ENCODE peak calls at places on chromosome 17, in four cellular contexts. One of them, this sample, is unnamed.

GRCh38 chr17:55959756-55960155 is 193.5 kb upstream of the ANKFN1 start:
- DNase-seq in upper lobe of left lung: no peak
- DNase-seq in GM23248: no peak
- DNase-seq in colonic mucosa: no peak
- DNase-seq in this sample: no peak

GRCh38 chr17:18301081-18301480 is 13.7 kb downstream of the TOP3A start:
- DNase-seq in upper lobe of left lung: peak; percentile 53
- DNase-seq in GM23248: no peak
- DNase-seq in colonic mucosa: no peak
- DNase-seq in this sample: no peak

GRCh38 chr17:57115916-57116315 is 30.9 kb downstream of the AKAP1 start:
- DNase-seq in upper lobe of left lung: no peak
- DNase-seq in GM23248: no peak
- DNase-seq in colonic mucosa: no peak
- DNase-seq in this sample: no peak

GRCh38 chr17:30429155-30429554 is 48.1 kb upstream of the GOSR1 start:
- DNase-seq in upper lobe of left lung: no peak
- DNase-seq in GM23248: peak; percentile 84
- DNase-seq in colonic mucosa: no peak
- DNase-seq in this sample: no peak

GRCh38 chr17:19371259-19372003 is 6.9 kb upstream of the MAPK7 start:
- DNase-seq in upper lobe of left lung: no peak
- DNase-seq in GM23248: no peak
- DNase-seq in colonic mucosa: no peak
- DNase-seq in this sample: no peak

GRCh38 chr17:49708515-49709161 is 874 bp upstream of the SLC35B1 start:
- DNase-seq in upper lobe of left lung: peak; percentile 24
- DNase-seq in GM23248: peak; percentile 70
- DNase-seq in colonic mucosa: no peak
- DNase-seq in this sample: no peak

GRCh38 chr17:64091116-64091515 is 38.8 kb downstream of the ERN1 start:
- DNase-seq in upper lobe of left lung: no peak
- DNase-seq in GM23248: peak; percentile 66
- DNase-seq in colonic mucosa: no peak
- DNase-seq in this sample: no peak

GRCh38 chr17:55233840-55234239 is 30.9 kb upstream of the HLF start:
- DNase-seq in upper lobe of left lung: no peak
- DNase-seq in GM23248: no peak
- DNase-seq in colonic mucosa: no peak
- DNase-seq in this sample: no peak

GRCh38 chr17:76735006-76735405 is 2.1 kb downstream of the SRSF2 start:
- DNase-seq in upper lobe of left lung: no peak
- DNase-seq in GM23248: peak; percentile 61
- DNase-seq in colonic mucosa: no peak
- DNase-seq in this sample: no peak

GRCh38 chr17:16378631-16379282 is 2.1 kb upstream of the UBB start:
- DNase-seq in upper lobe of left lung: peak; percentile 83
- DNase-seq in GM23248: peak; percentile 27
- DNase-seq in colonic mucosa: peak; percentile 78
- DNase-seq in this sample: no peak

GRCh38 chr17:66691644-66692500 is 143.0 kb upstream of the CACNG5 start:
- DNase-seq in upper lobe of left lung: peak; percentile 41
- DNase-seq in GM23248: peak; percentile 49
- DNase-seq in colonic mucosa: peak; percentile 34
- DNase-seq in this sample: no peak

GRCh38 chr17:38881600-38882191 is 11.8 kb downstream of the LASP1 start:
- DNase-seq in upper lobe of left lung: no peak
- DNase-seq in GM23248: peak; percentile 54
- DNase-seq in colonic mucosa: peak; percentile 68
- DNase-seq in this sample: no peak

GRCh38 chr17:51764387-51764971 is 394.0 kb downstream of the CA10 start:
- DNase-seq in upper lobe of left lung: peak; percentile 44
- DNase-seq in GM23248: peak; percentile 66
- DNase-seq in colonic mucosa: peak; percentile 46
- DNase-seq in this sample: peak; percentile 6

GRCh38 chr17:63950940-63951907 is 19.1 kb upstream of the CD79B start:
- DNase-seq in upper lobe of left lung: peak; percentile 30
- DNase-seq in GM23248: no peak
- DNase-seq in colonic mucosa: peak; percentile 68
- DNase-seq in this sample: no peak

GRCh38 chr17:32755045-32755805 is 121.7 kb downstream of the MYO1D start:
- DNase-seq in upper lobe of left lung: no peak
- DNase-seq in GM23248: peak; percentile 82
- DNase-seq in colonic mucosa: no peak
- DNase-seq in this sample: no peak

GRCh38 chr17:11981862-11982261 is 15.4 kb downstream of the ZNF18 start:
- DNase-seq in upper lobe of left lung: no peak
- DNase-seq in GM23248: no peak
- DNase-seq in colonic mucosa: no peak
- DNase-seq in this sample: no peak

GRCh38 chr17:68143425-68143824 is 104.4 kb upstream of the AMZ2 start:
- DNase-seq in upper lobe of left lung: no peak
- DNase-seq in GM23248: no peak
- DNase-seq in colonic mucosa: no peak
- DNase-seq in this sample: no peak

GRCh38 chr17:13135496-13135895 is 117.7 kb upstream of the ELAC2 start:
- DNase-seq in upper lobe of left lung: no peak
- DNase-seq in GM23248: no peak
- DNase-seq in colonic mucosa: no peak
- DNase-seq in this sample: no peak

GRCh38 chr17:39769974-39770587 is 32.3 kb downstream of the GRB7 start:
- DNase-seq in upper lobe of left lung: no peak
- DNase-seq in GM23248: peak; percentile 41
- DNase-seq in colonic mucosa: no peak
- DNase-seq in this sample: no peak

GRCh38 chr17:17313350-17313991 is 10.3 kb downstream of the NT5M start:
- DNase-seq in upper lobe of left lung: peak; percentile 63
- DNase-seq in GM23248: peak; percentile 23
- DNase-seq in colonic mucosa: peak; percentile 59
- DNase-seq in this sample: no peak

GRCh38 chr17:27666831-27667560 is 36.0 kb downstream of the LGALS9 start:
- DNase-seq in upper lobe of left lung: no peak
- DNase-seq in GM23248: no peak
- DNase-seq in colonic mucosa: no peak
- DNase-seq in this sample: no peak

GRCh38 chr17:61770043-61770442 is 93.3 kb downstream of the BRIP1 start:
- DNase-seq in upper lobe of left lung: no peak
- DNase-seq in GM23248: peak; percentile 6
- DNase-seq in colonic mucosa: no peak
- DNase-seq in this sample: no peak

GRCh38 chr17:19725486-19725885 is 9.1 kb upstream of the SLC47A2 start:
- DNase-seq in upper lobe of left lung: peak; percentile 40
- DNase-seq in GM23248: no peak
- DNase-seq in colonic mucosa: no peak
- DNase-seq in this sample: no peak

GRCh38 chr17:71975331-71975801 is 145.5 kb upstream of the SOX9 start:
- DNase-seq in upper lobe of left lung: no peak
- DNase-seq in GM23248: peak; percentile 82
- DNase-seq in colonic mucosa: peak; percentile 86
- DNase-seq in this sample: peak; percentile 42

GRCh38 chr17:2403044-2403443 is 2.2 kb upstream of the MNT start:
- DNase-seq in upper lobe of left lung: no peak
- DNase-seq in GM23248: no peak
- DNase-seq in colonic mucosa: no peak
- DNase-seq in this sample: no peak
- H3K27ac ChIP-seq in upper lobe of left lung: peak overlapping the region; percentile 98
- H3K27ac ChIP-seq in GM23248: peak overlapping the region; percentile 99
- H3K27ac ChIP-seq in colonic mucosa: peak overlapping the region; percentile 100
- H3K27ac ChIP-seq in this sample: no peak overlapping the region

GRCh38 chr17:75459246-75459589 is 2.8 kb downstream of the TMEM94 start:
- DNase-seq in upper lobe of left lung: no peak
- DNase-seq in GM23248: no peak
- DNase-seq in colonic mucosa: no peak
- DNase-seq in this sample: no peak
- H3K27ac ChIP-seq in upper lobe of left lung: peak overlapping the region; percentile 82
- H3K27ac ChIP-seq in GM23248: no peak overlapping the region
- H3K27ac ChIP-seq in colonic mucosa: peak overlapping the region; percentile 72
- H3K27ac ChIP-seq in this sample: peak overlapping the region; percentile 50

DNA sequence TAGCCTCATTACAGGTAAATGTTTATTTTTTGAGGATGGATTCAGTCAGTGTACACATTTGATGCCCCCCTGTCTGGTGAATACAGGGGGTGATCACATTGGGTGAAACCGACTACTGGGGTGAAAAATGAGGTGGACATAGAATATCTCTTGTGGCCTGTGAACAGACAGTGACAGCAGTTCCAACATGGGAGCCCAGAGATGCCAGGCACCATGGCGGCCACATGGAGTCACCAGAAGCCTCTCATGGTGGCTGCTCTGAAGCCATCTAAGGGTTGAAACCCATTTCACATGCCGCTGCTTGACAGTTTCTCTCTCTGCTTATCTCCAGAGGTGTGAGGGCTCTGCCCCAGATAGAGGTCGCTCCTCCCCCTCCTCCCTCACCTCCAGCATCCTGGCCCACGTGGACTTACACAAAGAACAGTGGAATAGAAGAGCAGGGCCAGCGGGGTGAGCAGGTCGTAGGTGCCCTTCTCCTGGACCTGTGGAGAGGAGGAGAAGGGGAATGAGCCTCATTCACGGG is 37.8 kb upstream of the PIK3R6 start:
- DNase-seq in upper lobe of left lung: no peak
- DNase-seq in GM23248: no peak
- DNase-seq in colonic mucosa: no peak
- DNase-seq in this sample: no peak
- H3K27ac ChIP-seq in upper lobe of left lung: no peak overlapping the region
- H3K27ac ChIP-seq in GM23248: no peak overlapping the region
- H3K27ac ChIP-seq in colonic mucosa: no peak overlapping the region
- H3K27ac ChIP-seq in this sample: no peak overlapping the region

GRCh38 chr17:1041746-1042145 is 44.8 kb downstream of the TIMM22 start:
- DNase-seq in upper lobe of left lung: no peak
- DNase-seq in GM23248: no peak
- DNase-seq in colonic mucosa: no peak
- DNase-seq in this sample: no peak

GRCh38 chr17:1045456-1045855 is 48.5 kb downstream of the TIMM22 start:
- DNase-seq in upper lobe of left lung: no peak
- DNase-seq in GM23248: no peak
- DNase-seq in colonic mucosa: no peak
- DNase-seq in this sample: no peak

GRCh38 chr17:1042486-1042885 is 45.6 kb downstream of the TIMM22 start:
- DNase-seq in upper lobe of left lung: no peak
- DNase-seq in GM23248: no peak
- DNase-seq in colonic mucosa: no peak
- DNase-seq in this sample: no peak

GRCh38 chr17:1040216-1040600 is 43.3 kb downstream of the TIMM22 start:
- DNase-seq in upper lobe of left lung: no peak
- DNase-seq in GM23248: no peak
- DNase-seq in colonic mucosa: no peak
- DNase-seq in this sample: no peak

GRCh38 chr17:1043601-1044251 is 46.8 kb downstream of the TIMM22 start:
- DNase-seq in upper lobe of left lung: no peak
- DNase-seq in GM23248: no peak
- DNase-seq in colonic mucosa: no peak
- DNase-seq in this sample: no peak
- H3K27ac ChIP-seq in upper lobe of left lung: peak overlapping the region; percentile 77
- H3K27ac ChIP-seq in GM23248: no peak overlapping the region
- H3K27ac ChIP-seq in colonic mucosa: no peak overlapping the region
- H3K27ac ChIP-seq in this sample: no peak overlapping the region

DNA sequence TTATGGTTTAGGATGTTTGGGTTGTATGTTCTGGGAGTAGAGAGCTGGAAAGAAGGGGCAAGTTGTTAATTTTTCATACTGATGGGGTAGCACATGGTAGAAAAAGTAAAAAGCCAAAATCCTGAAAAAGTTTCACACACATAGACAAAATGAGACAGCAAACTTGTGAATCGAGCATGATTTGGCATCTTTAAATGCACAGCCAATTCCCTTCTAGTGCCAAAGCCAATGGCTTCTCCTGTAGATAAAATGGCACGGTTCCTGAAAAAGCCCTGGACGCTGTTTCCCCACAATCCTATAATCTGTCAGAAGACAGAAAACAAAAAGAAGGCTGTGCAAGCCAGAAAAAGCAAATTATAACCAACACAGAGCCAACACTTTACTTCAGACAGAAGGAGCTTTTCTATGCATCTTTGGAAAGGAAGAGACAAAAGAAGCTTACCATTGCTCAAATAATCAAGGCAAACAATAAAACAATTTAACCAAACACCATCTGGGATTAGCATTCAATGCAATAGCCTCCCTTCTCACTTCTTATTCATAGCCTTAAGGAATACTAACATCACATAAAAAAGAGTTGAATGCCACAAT is 23.8 kb downstream of the FAM222B start:
- DNase-seq in upper lobe of left lung: no peak
- DNase-seq in GM23248: no peak
- DNase-seq in colonic mucosa: no peak
- DNase-seq in this sample: no peak
- H3K27ac ChIP-seq in upper lobe of left lung: no peak overlapping the region
- H3K27ac ChIP-seq in GM23248: no peak overlapping the region
- H3K27ac ChIP-seq in colonic mucosa: no peak overlapping the region
- H3K27ac ChIP-seq in this sample: peak overlapping the region; percentile 46

GRCh38 chr17:82238562-82239201 is 9.8 kb downstream of the SLC16A3 start:
- DNase-seq in upper lobe of left lung: peak; percentile 95
- DNase-seq in GM23248: peak; percentile 92
- DNase-seq in colonic mucosa: peak; percentile 93
- DNase-seq in this sample: no peak
- H3K27ac ChIP-seq in upper lobe of left lung: peak overlapping the region; percentile 71
- H3K27ac ChIP-seq in GM23248: peak overlapping the region; percentile 70
- H3K27ac ChIP-seq in colonic mucosa: peak overlapping the region; percentile 45
- H3K27ac ChIP-seq in this sample: no peak overlapping the region